ENCODE peak calls at places on chromosomes 13 and 19, in ten cellular contexts. One of them, this sample, is unnamed.

GRCh38 chr13:111213964-111214726 is 99.0 kb downstream of the ARHGEF7 start:
- DNase-seq in psoas muscle: no peak
- DNase-seq in NT2/D1: no peak
- DNase-seq in stimulated activated CD4-positive, alpha-beta T cell treated with anti-CD3 and anti-CD28 coated beads, TNF-alpha, amount 100 ng/mL, for 24 hours: no peak
- DNase-seq in ELF-1: no peak
- DNase-seq in GDM1: no peak
- DNase-seq in IMR-90: no peak
- DNase-seq in amniotic stem cell: no peak
- DNase-seq in breast epithelium: no peak
- DNase-seq in AG04450: no peak
- DNase-seq in this sample: no peak

GRCh38 chr19:49272204-49272603 is 52.8 kb downstream of the SLC6A16 start:
- DNase-seq in IMR-90: peak
- DNase-seq in AG04450: no peak
- DNase-seq in psoas muscle: no peak
- DNase-seq in breast epithelium: no peak
- DNase-seq in ELF-1: no peak
- DNase-seq in stimulated activated CD4-positive, alpha-beta T cell treated with anti-CD3 and anti-CD28 coated beads, TNF-alpha, amount 100 ng/mL, for 24 hours: no peak
- DNase-seq in amniotic stem cell: no peak
- DNase-seq in NT2/D1: no peak
- DNase-seq in GDM1: no peak
- DNase-seq in this sample: no peak

GRCh38 chr13:59111711-59112110 is 1052.0 kb downstream of the DIAPH3 start:
- DNase-seq in NT2/D1: no peak
- DNase-seq in ELF-1: no peak
- DNase-seq in breast epithelium: no peak
- DNase-seq in psoas muscle: no peak
- DNase-seq in GDM1: no peak
- DNase-seq in AG04450: peak
- DNase-seq in amniotic stem cell: no peak
- DNase-seq in IMR-90: peak
- DNase-seq in stimulated activated CD4-positive, alpha-beta T cell treated with anti-CD3 and anti-CD28 coated beads, TNF-alpha, amount 100 ng/mL, for 24 hours: no peak
- DNase-seq in this sample: no peak

GRCh38 chr19:46386996-46387712 is 26.2 kb downstream of the CCDC8 start:
- DNase-seq in AG04450: no peak
- DNase-seq in stimulated activated CD4-positive, alpha-beta T cell treated with anti-CD3 and anti-CD28 coated beads, TNF-alpha, amount 100 ng/mL, for 24 hours: no peak
- DNase-seq in psoas muscle: no peak
- DNase-seq in breast epithelium: no peak
- DNase-seq in NT2/D1: no peak
- DNase-seq in amniotic stem cell: no peak
- DNase-seq in IMR-90: no peak
- DNase-seq in ELF-1: no peak
- DNase-seq in GDM1: no peak
- DNase-seq in this sample: no peak

GRCh38 chr13:97367016-97367415 is 67.0 kb upstream of the RAP2A start:
- DNase-seq in amniotic stem cell: no peak
- DNase-seq in GDM1: peak
- DNase-seq in breast epithelium: no peak
- DNase-seq in NT2/D1: no peak
- DNase-seq in AG04450: no peak
- DNase-seq in psoas muscle: no peak
- DNase-seq in ELF-1: no peak
- DNase-seq in stimulated activated CD4-positive, alpha-beta T cell treated with anti-CD3 and anti-CD28 coated beads, TNF-alpha, amount 100 ng/mL, for 24 hours: no peak
- DNase-seq in IMR-90: peak
- DNase-seq in this sample: no peak

GRCh38 chr13:60221581-60221980 is 57.9 kb upstream of the DIAPH3 start:
- DNase-seq in GDM1: no peak
- DNase-seq in AG04450: no peak
- DNase-seq in NT2/D1: no peak
- DNase-seq in stimulated activated CD4-positive, alpha-beta T cell treated with anti-CD3 and anti-CD28 coated beads, TNF-alpha, amount 100 ng/mL, for 24 hours: no peak
- DNase-seq in ELF-1: no peak
- DNase-seq in psoas muscle: no peak
- DNase-seq in breast epithelium: no peak
- DNase-seq in IMR-90: no peak
- DNase-seq in amniotic stem cell: no peak
- DNase-seq in this sample: no peak

GRCh38 chr13:35858665-35859064 is 272.5 kb downstream of the DCLK1 start:
- DNase-seq in amniotic stem cell: no peak
- DNase-seq in psoas muscle: no peak
- DNase-seq in AG04450: no peak
- DNase-seq in ELF-1: no peak
- DNase-seq in breast epithelium: no peak
- DNase-seq in GDM1: no peak
- DNase-seq in IMR-90: no peak
- DNase-seq in stimulated activated CD4-positive, alpha-beta T cell treated with anti-CD3 and anti-CD28 coated beads, TNF-alpha, amount 100 ng/mL, for 24 hours: no peak
- DNase-seq in NT2/D1: no peak
- DNase-seq in this sample: no peak

GRCh38 chr13:71210861-71211260 is 656.1 kb downstream of the DACH1 start:
- DNase-seq in stimulated activated CD4-positive, alpha-beta T cell treated with anti-CD3 and anti-CD28 coated beads, TNF-alpha, amount 100 ng/mL, for 24 hours: no peak
- DNase-seq in AG04450: no peak
- DNase-seq in amniotic stem cell: no peak
- DNase-seq in ELF-1: no peak
- DNase-seq in breast epithelium: no peak
- DNase-seq in psoas muscle: no peak
- DNase-seq in NT2/D1: no peak
- DNase-seq in IMR-90: no peak
- DNase-seq in GDM1: no peak
- DNase-seq in this sample: no peak

GRCh38 chr13:112447761-112448603 is 71.8 kb downstream of the SPACA7 start:
- DNase-seq in NT2/D1: no peak
- DNase-seq in AG04450: no peak
- DNase-seq in IMR-90: no peak
- DNase-seq in stimulated activated CD4-positive, alpha-beta T cell treated with anti-CD3 and anti-CD28 coated beads, TNF-alpha, amount 100 ng/mL, for 24 hours: no peak
- DNase-seq in breast epithelium: no peak
- DNase-seq in psoas muscle: no peak
- DNase-seq in ELF-1: peak
- DNase-seq in GDM1: no peak
- DNase-seq in amniotic stem cell: no peak
- DNase-seq in this sample: no peak

GRCh38 chr19:27859689-27860088 is 1353.3 kb downstream of the UQCRFS1 start:
- DNase-seq in breast epithelium: peak
- DNase-seq in AG04450: no peak
- DNase-seq in stimulated activated CD4-positive, alpha-beta T cell treated with anti-CD3 and anti-CD28 coated beads, TNF-alpha, amount 100 ng/mL, for 24 hours: no peak
- DNase-seq in ELF-1: no peak
- DNase-seq in psoas muscle: no peak
- DNase-seq in amniotic stem cell: no peak
- DNase-seq in GDM1: no peak
- DNase-seq in IMR-90: no peak
- DNase-seq in NT2/D1: no peak
- DNase-seq in this sample: no peak

This sample was measured in iPS DF 6.9.